ENCODE peak calls at places on chromosome 4, in nine cellular contexts. W is A673, P is psoas muscle, S is HAP-1, R is aorta, A is keratinocyte, M is T-helper 17 cell, C is cardiac muscle cell, H is fibroblast of lung. T is an unnamed sample. For H3K9me3, the result is how much of the 10 kb centered on the place peaks cover.

GRCh38 chr4:17811078-17811603 is 362 bp downstream of the NCAPG start:
- DNase-seq in W (no peak), P (no peak), S (no peak), R (peak), A (no peak), M (no peak), C (no peak), H (no peak), T (no peak)

GRCh38 chr4:103424853-103425252 is 226.7 kb upstream of the CENPE start:
- DNase-seq in W (no peak), P (no peak), S (peak), R (no peak), A (no peak), M (no peak), C (no peak), H (no peak), T (no peak)

GRCh38 chr4:46254788-46255187 is 130.9 kb upstream of the GABRG1 start:
- DNase-seq in W (peak), P (no peak), S (no peak), R (no peak), A (no peak), M (no peak), C (no peak), H (peak), T (no peak)

GRCh38 chr4:5992171-5993062 is 25.8 kb downstream of the C4orf50 start:
- DNase-seq in W (no peak), P (no peak), S (no peak), R (no peak), A (no peak), M (no peak), C (no peak), H (no peak), T (no peak)

GRCh38 chr4:4859799-4860380 is 425 bp downstream of the MSX1 start:
- DNase-seq in W (no peak), P (peak), S (no peak), R (no peak), A (no peak), M (no peak), C (peak), H (no peak), T (no peak)

GRCh38 chr4:123017078-123017477 is 94.7 kb upstream of the NUDT6 start:
- DNase-seq in W (peak), P (no peak), S (no peak), R (no peak), A (no peak), M (no peak), C (no peak), H (no peak), T (no peak)

GRCh38 chr4:92091335-92091734 is 212.4 kb upstream of the GRID2 start:
- DNase-seq in W (peak), P (no peak), S (no peak), R (no peak), A (no peak), M (no peak), C (no peak), H (no peak), T (no peak)

GRCh38 chr4:83335691-83336090 is 1.0 kb upstream of the HPSE start:
- DNase-seq in W (no peak), P (no peak), S (no peak), R (no peak), A (no peak), M (no peak), C (no peak), H (no peak), T (no peak)

GRCh38 chr4:77015390-77015789 is 60.4 kb downstream of the CCNI start:
- DNase-seq in W (peak), P (no peak), S (no peak), R (no peak), A (no peak), M (no peak), C (no peak), H (peak), T (no peak)

GRCh38 chr4:94126669-94127068 is 81.0 kb upstream of the SMARCAD1 start:
- DNase-seq in W (no peak), P (no peak), S (peak), R (no peak), A (no peak), M (no peak), C (peak), H (peak), T (no peak)

GRCh38 chr4:72743078-72743477 is 174.1 kb upstream of the ADAMTS3 start:
- DNase-seq in W (no peak), P (no peak), S (no peak), R (no peak), A (no peak), M (no peak), C (no peak), H (no peak), T (no peak)

GRCh38 chr4:101418055-101418454 is 70.7 kb upstream of the PPP3CA start:
- DNase-seq in W (no peak), P (no peak), S (no peak), R (no peak), A (no peak), M (peak), C (no peak), H (no peak), T (peak)

GRCh38 chr4:150082241-150082640 is 4.0 kb downstream of the DCLK2 start:
- DNase-seq in W (no peak), P (no peak), S (peak), R (no peak), A (no peak), M (no peak), C (peak), H (no peak), T (peak)

GRCh38 chr4:107858158-107858742 is 33.5 kb downstream of the SGMS2 start:
- DNase-seq in W (no peak), P (no peak), S (no peak), R (no peak), A (no peak), M (no peak), C (no peak), H (no peak), T (no peak)

GRCh38 chr4:153083447-153083921 is 120.8 kb upstream of the TRIM2 start:
- DNase-seq in W (peak), P (no peak), S (peak), R (no peak), A (peak), M (peak), C (peak), H (peak), T (peak)

GRCh38 chr4:37693450-37694190 is 7.4 kb upstream of the RELL1 start:
- DNase-seq in W (no peak), P (no peak), S (no peak), R (no peak), A (no peak), M (no peak), C (no peak), H (peak), T (no peak)

GRCh38 chr4:125714845-125715244 is 400.1 kb downstream of the FAT4 start:
- DNase-seq in W (no peak), P (no peak), S (no peak), R (no peak), A (no peak), M (no peak), C (no peak), H (no peak), T (no peak)

GRCh38 chr4:175720722-175721121 is 91.3 kb downstream of the GPM6A start:
- DNase-seq in W (no peak), P (no peak), S (no peak), R (no peak), A (no peak), M (no peak), C (no peak), H (no peak), T (no peak)

GRCh38 chr4:28225005-28225404 is 1364.4 kb downstream of the STIM2 start:
- DNase-seq in W (peak), P (no peak), S (peak), R (no peak), A (no peak), M (no peak), C (peak), H (peak), T (no peak)

GRCh38 chr4:56727150-56727549 is 46.1 kb upstream of the HOPX start:
- DNase-seq in W (no peak), P (no peak), S (no peak), R (no peak), A (no peak), M (no peak), C (no peak), H (peak), T (no peak)

GRCh38 chr4:37389967-37390580 is 145.5 kb downstream of the NWD2 start:
- DNase-seq in W (peak), P (no peak), S (peak), R (no peak), A (no peak), M (no peak), C (peak), H (peak), T (peak)

GRCh38 chr4:151901631-151902030 is 140.8 kb upstream of the GATB start:
- DNase-seq in W (no peak), P (no peak), S (no peak), R (no peak), A (no peak), M (no peak), C (no peak), H (no peak), T (no peak)

GRCh38 chr4:81981218-81981617 is 392.6 kb downstream of the HNRNPD start:
- DNase-seq in W (no peak), P (no peak), S (no peak), R (no peak), A (no peak), M (no peak), C (no peak), H (no peak), T (no peak)

GRCh38 chr4:155766544-155766943 is 7.7 kb downstream of the GUCY1B1 start:
- DNase-seq in W (no peak), P (no peak), S (no peak), R (no peak), A (no peak), M (no peak), C (no peak), H (no peak), T (no peak)

GRCh38 chr4:175947117-175947722 is 118.4 kb upstream of the WDR17 start:
- DNase-seq in W (peak), P (no peak), S (no peak), R (no peak), A (no peak), M (no peak), C (peak), H (peak), T (peak)

GRCh38 chr4:152540293-152540674 is 4.4 kb upstream of the FBXW7 start:
- DNase-seq in W (peak), P (no peak), S (no peak), R (no peak), A (no peak), M (no peak), C (no peak), H (no peak), T (no peak)

GRCh38 chr4:101356928-101357327 is 9.6 kb upstream of the PPP3CA start:
- DNase-seq in W (no peak), P (no peak), S (no peak), R (no peak), A (peak), M (no peak), C (no peak), H (peak), T (no peak)

GRCh38 chr4:151627491-151627890 is 133.3 kb downstream of the GATB start:
- DNase-seq in W (peak), P (no peak), S (no peak), R (no peak), A (no peak), M (no peak), C (no peak), H (no peak), T (no peak)

GRCh38 chr4:128163177-128164117 is 102.3 kb downstream of the LARP1B start:
- DNase-seq in W (peak), P (no peak), S (no peak), R (no peak), A (no peak), M (no peak), C (no peak), H (peak), T (no peak)

GRCh38 chr4:80142396-80143304 is 54.7 kb upstream of the PRDM8 start:
- DNase-seq in W (no peak), P (no peak), S (no peak), R (no peak), A (no peak), M (no peak), C (no peak), H (no peak), T (no peak)

GRCh38 chr4:12635629-12636028 is 848.5 kb downstream of the RAB28 start:
- DNase-seq in W (no peak), P (no peak), S (no peak), R (no peak), A (no peak), M (no peak), C (no peak), H (no peak), T (no peak)

GRCh38 chr4:80309301-80310004 is 26.1 kb upstream of the CFAP299 start:
- DNase-seq in W (no peak), P (no peak), S (no peak), R (no peak), A (peak), M (no peak), C (no peak), H (peak), T (no peak)

GRCh38 chr4:6523251-6523650 is 50.8 kb upstream of the PPP2R2C start:
- DNase-seq in W (no peak), P (no peak), S (no peak), R (no peak), A (no peak), M (no peak), C (no peak), H (no peak), T (no peak)

GRCh38 chr4:109079731-109080130 is 222.7 kb downstream of the COL25A1 start:
- DNase-seq in W (peak), P (no peak), S (no peak), R (no peak), A (no peak), M (no peak), C (no peak), H (no peak), T (no peak)

GRCh38 chr4:33187035-33187434 is 2466.9 kb downstream of the PCDH7 start:
- DNase-seq in W (no peak), P (no peak), S (no peak), R (no peak), A (no peak), M (no peak), C (no peak), H (no peak), T (no peak)
- H3K9me3 ChIP-seq in W (under half), P (under half), S (under half), R (under half), A (under half), M (under half), C (under half), H (under half), T (under half)

GRCh38 chr4:141306331-141306730 is 85.6 kb downstream of the ZNF330 start:
- DNase-seq in W (no peak), P (no peak), S (no peak), R (no peak), A (no peak), M (no peak), C (no peak), H (no peak), T (no peak)
- H3K9me3 ChIP-seq in W (under half), P (under half), S (under half), R (under half), A (under half), M (under half), C (under half), H (under half), T (under half)

GRCh38 chr4:183384983-183385382 is 59.5 kb upstream of the CDKN2AIP start:
- DNase-seq in W (no peak), P (no peak), S (no peak), R (no peak), A (no peak), M (no peak), C (no peak), H (no peak), T (no peak)

GRCh38 chr4:183383606-183384005 is 60.8 kb upstream of the CDKN2AIP start:
- DNase-seq in W (no peak), P (no peak), S (no peak), R (no peak), A (no peak), M (no peak), C (no peak), H (no peak), T (no peak)

GRCh38 chr4:183384516-183384915 is 59.9 kb upstream of the CDKN2AIP start:
- DNase-seq in W (no peak), P (no peak), S (no peak), R (no peak), A (no peak), M (no peak), C (no peak), H (no peak), T (no peak)

GRCh38 chr4:183377491-183377890 is 55.3 kb upstream of the CLDN24 start:
- DNase-seq in W (no peak), P (no peak), S (no peak), R (no peak), A (no peak), M (no peak), C (no peak), H (no peak), T (no peak)

DNA sequence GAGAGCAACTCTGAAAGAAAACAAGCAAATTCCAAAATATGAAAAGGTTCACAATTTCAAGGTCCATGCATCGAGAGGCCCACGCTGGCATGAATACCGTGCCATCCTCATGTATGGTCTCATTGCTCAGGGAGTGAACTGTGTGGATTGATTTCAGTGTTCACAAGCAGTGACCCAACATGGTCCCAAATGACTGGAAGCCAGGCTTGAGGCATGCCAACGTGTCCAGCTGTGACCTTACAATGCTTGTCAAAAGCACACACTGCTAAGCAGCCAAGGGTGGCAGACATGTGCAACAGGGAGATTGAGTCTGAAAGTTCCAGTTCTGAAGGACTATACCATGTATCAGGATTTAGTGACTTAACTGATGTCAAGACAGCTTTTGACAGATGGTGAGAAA is 58.7 kb upstream of the CLDN24 start:
- DNase-seq in W (no peak), P (no peak), S (no peak), R (no peak), A (no peak), M (no peak), C (no peak), H (no peak), T (no peak)
- H3K9me3 ChIP-seq in W (under half), P (under half), S (under half), R (under half), A (under half), M (under half), C (under half), H (under half), T (under half)

GRCh38 chr4:161792991-161793390 is 370.8 kb downstream of the FSTL5 start:
- DNase-seq in W (no peak), P (no peak), S (no peak), R (no peak), A (no peak), M (no peak), C (no peak), H (no peak), T (no peak)
- H3K9me3 ChIP-seq in W (under half), P (under half), S (under half), R (under half), A (under half), M (under half), C (under half), H (under half), T (under half)

DNA sequence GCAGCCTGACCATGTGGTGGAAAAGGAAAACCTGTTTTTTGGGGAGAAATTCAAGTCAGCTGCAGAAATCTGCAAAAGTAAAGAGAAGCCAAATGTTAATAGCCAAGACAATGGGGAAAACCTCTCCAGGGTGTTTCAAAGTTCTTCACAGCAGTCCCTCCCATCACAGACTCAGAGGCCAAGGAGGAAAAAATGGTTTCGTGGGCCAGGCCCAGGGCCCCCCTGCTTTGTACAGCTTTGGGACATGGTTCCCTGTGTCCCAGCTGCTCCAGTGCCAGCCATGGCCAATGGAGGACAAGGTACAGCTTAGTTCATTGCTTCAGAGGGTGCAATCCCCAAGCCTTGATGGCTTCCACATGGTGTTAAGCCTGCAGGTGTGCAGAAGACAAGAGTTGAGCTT is 15.2 kb upstream of the YTHDC1 start:
- DNase-seq in W (no peak), P (no peak), S (no peak), R (no peak), A (no peak), M (no peak), C (no peak), H (no peak), T (no peak)
- H3K9me3 ChIP-seq in W (under half), P (under half), S (under half), R (under half), A (under half), M (under half), C (under half), H (under half), T (under half)

DNA sequence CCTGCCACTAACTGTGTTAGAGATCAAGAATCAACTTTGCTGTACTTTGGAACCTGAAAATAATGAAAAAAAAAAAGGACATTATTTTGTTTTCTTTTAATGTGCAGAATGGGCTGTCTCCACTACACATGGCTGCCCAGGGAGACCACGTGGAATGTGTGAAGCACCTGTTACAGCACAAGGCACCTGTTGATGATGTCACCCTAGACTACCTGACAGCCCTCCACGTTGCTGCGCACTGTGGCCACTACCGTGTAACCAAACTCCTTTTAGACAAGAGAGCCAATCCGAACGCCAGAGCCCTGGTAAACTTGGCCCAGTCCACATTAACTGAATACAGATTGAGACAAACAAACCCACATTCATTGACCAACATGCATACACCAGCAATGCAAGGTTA is 206.2 kb downstream of the ANK2 start:
- DNase-seq in W (no peak), P (no peak), S (no peak), R (no peak), A (no peak), M (no peak), C (no peak), H (no peak), T (no peak)
- H3K9me3 ChIP-seq in W (under half), P (under half), S (under half), R (under half), A (under half), M (under half), C (under half), H (under half), T (under half)

DNA sequence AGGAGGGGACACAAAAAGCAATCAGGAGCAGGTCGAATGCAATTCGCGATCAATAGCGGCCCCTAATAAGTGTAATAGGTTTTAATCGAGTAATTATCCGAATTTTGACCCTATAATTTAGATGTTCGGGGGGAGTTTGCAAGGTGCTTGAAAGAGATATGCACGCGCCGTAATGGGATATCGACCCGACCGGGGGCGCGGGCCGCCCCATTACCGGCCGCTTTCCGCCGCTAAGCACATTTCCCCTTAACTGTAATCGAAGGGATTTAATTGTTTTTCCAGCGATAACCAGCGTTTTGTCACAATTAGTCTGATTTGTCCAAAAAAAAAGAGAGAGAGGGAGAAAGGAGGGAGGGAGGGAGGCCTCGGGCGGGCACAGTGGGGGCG is 1.0 kb downstream of the NKX1-1 start:
- DNase-seq in W (no peak), P (no peak), S (no peak), R (no peak), A (no peak), M (no peak), C (no peak), H (no peak), T (no peak)
- H3K9me3 ChIP-seq in W (under half), P (under half), S (under half), R (under half), A (under half), M (under half), C (under half), H (under half), T (under half)

T was measured in CD4-positive, CD25-positive, alpha-beta regulatory T cell.